ENCODE peak calls at places on chromosomes 5 and 9, in five cellular contexts. S is activated CD8-positive, alpha-beta T cell treated with anti-CD3 and anti-CD28 coated beads, Interleukin-2, amount 10 ng/mL, durations not matched to agents 7 days and 5 days; W is HAP-1; C is iris pigment epithelial cell; T is AG08396. H is an unnamed sample.

GRCh38 chr5:80070338-80071056 is 35.3 kb downstream of the THBS4 start:
- DNase-seq in W (no peak), S (no peak), T (no peak), C (no peak), H (no peak)

GRCh38 chr5:65721050-65721774 is 697 bp downstream of the SGTB start:
- DNase-seq in C (peak), W (peak), T (peak), S (peak), H (peak)

GRCh38 chr5:55416306-55416705 is 108.5 kb downstream of the MTREX start:
- DNase-seq in S (no peak), T (no peak), C (no peak), W (no peak), H (no peak)

GRCh38 chr5:154794525-154795234 is 39.5 kb downstream of the LARP1 start:
- DNase-seq in C (peak), W (no peak), S (no peak), T (peak), H (peak)

GRCh38 chr9:125516381-125516960 is 190.5 kb downstream of the MAPKAP1 start:
- DNase-seq in T (no peak), S (no peak), W (no peak), C (no peak), H (peak)

GRCh38 chr5:68406767-68407232 is 191.2 kb downstream of the PIK3R1 start:
- DNase-seq in C (no peak), W (peak), T (no peak), S (peak), H (no peak)

GRCh38 chr9:76716270-76716669 is 48.0 kb upstream of the PCA3 start:
- DNase-seq in C (peak), S (no peak), T (no peak), W (no peak), H (no peak)

GRCh38 chr5:31333475-31333874 is 140.0 kb downstream of the CDH6 start:
- DNase-seq in W (no peak), T (no peak), C (no peak), S (no peak), H (no peak)

GRCh38 chr5:148961261-148962199 is 101.3 kb downstream of the SH3TC2 start:
- DNase-seq in T (no peak), S (no peak), W (no peak), C (no peak), H (no peak)